ENCODE peak calls at places on chromosomes 5 and 9, in eight cellular contexts. One of them, this sample, is unnamed.

GRCh38 chr5:32709789-32710334 is 1.3 kb upstream of the NPR3 start:
- DNase-seq in cardiac fibroblast: peak
- DNase-seq in right atrium auricular region: peak
- DNase-seq in GM12865: peak
- DNase-seq in body of pancreas: peak
- DNase-seq in GM23338: peak
- DNase-seq in left ventricle myocardium inferior: peak
- DNase-seq in upper lobe of right lung: peak
- DNase-seq in this sample: peak

GRCh38 chr9:85731128-85731630 is 10.6 kb downstream of the AGTPBP1 start:
- DNase-seq in left ventricle myocardium inferior: no peak
- DNase-seq in cardiac fibroblast: no peak
- DNase-seq in body of pancreas: no peak
- DNase-seq in upper lobe of right lung: no peak
- DNase-seq in right atrium auricular region: no peak
- DNase-seq in GM12865: no peak
- DNase-seq in GM23338: no peak
- DNase-seq in this sample: no peak

GRCh38 chr5:16593013-16593412 is 23.8 kb downstream of the RETREG1 start:
- DNase-seq in cardiac fibroblast: peak
- DNase-seq in body of pancreas: no peak
- DNase-seq in GM12865: no peak
- DNase-seq in upper lobe of right lung: no peak
- DNase-seq in left ventricle myocardium inferior: no peak
- DNase-seq in right atrium auricular region: no peak
- DNase-seq in GM23338: no peak
- DNase-seq in this sample: no peak

GRCh38 chr5:6492934-6493333 is 44.3 kb downstream of the UBE2QL1 start:
- DNase-seq in body of pancreas: no peak
- DNase-seq in upper lobe of right lung: no peak
- DNase-seq in GM12865: peak
- DNase-seq in GM23338: no peak
- DNase-seq in cardiac fibroblast: no peak
- DNase-seq in right atrium auricular region: no peak
- DNase-seq in left ventricle myocardium inferior: no peak
- DNase-seq in this sample: no peak

GRCh38 chr9:5922192-5922591 is 31.5 kb downstream of the MLANA start:
- DNase-seq in body of pancreas: no peak
- DNase-seq in GM23338: no peak
- DNase-seq in left ventricle myocardium inferior: no peak
- DNase-seq in GM12865: no peak
- DNase-seq in right atrium auricular region: no peak
- DNase-seq in upper lobe of right lung: no peak
- DNase-seq in cardiac fibroblast: no peak
- DNase-seq in this sample: no peak

GRCh38 chr5:61575103-61575502 is 243.0 kb downstream of the ZSWIM6 start:
- DNase-seq in GM12865: no peak
- DNase-seq in GM23338: no peak
- DNase-seq in right atrium auricular region: no peak
- DNase-seq in left ventricle myocardium inferior: no peak
- DNase-seq in cardiac fibroblast: peak
- DNase-seq in body of pancreas: no peak
- DNase-seq in upper lobe of right lung: no peak
- DNase-seq in this sample: no peak

GRCh38 chr5:149133795-149134777 is 7.2 kb upstream of the ABLIM3 start:
- DNase-seq in cardiac fibroblast: peak
- DNase-seq in right atrium auricular region: peak
- DNase-seq in body of pancreas: peak
- DNase-seq in upper lobe of right lung: no peak
- DNase-seq in GM23338: no peak
- DNase-seq in GM12865: no peak
- DNase-seq in left ventricle myocardium inferior: peak
- DNase-seq in this sample: no peak

GRCh38 chr9:133589454-133590227 is 19.5 kb downstream of the FAM163B start:
- DNase-seq in left ventricle myocardium inferior: no peak
- DNase-seq in cardiac fibroblast: no peak
- DNase-seq in upper lobe of right lung: no peak
- DNase-seq in right atrium auricular region: no peak
- DNase-seq in GM12865: peak
- DNase-seq in GM23338: peak
- DNase-seq in body of pancreas: no peak
- DNase-seq in this sample: no peak

GRCh38 chr5:140118294-140118936 is 4.5 kb downstream of the PURA start:
- DNase-seq in body of pancreas: no peak
- DNase-seq in GM12865: no peak
- DNase-seq in GM23338: peak
- DNase-seq in cardiac fibroblast: peak
- DNase-seq in right atrium auricular region: no peak
- DNase-seq in left ventricle myocardium inferior: no peak
- DNase-seq in upper lobe of right lung: no peak
- DNase-seq in this sample: no peak

GRCh38 chr5:127206320-127207113 is 84.1 kb upstream of the MEGF10 start:
- DNase-seq in body of pancreas: no peak
- DNase-seq in right atrium auricular region: no peak
- DNase-seq in left ventricle myocardium inferior: no peak
- DNase-seq in cardiac fibroblast: peak
- DNase-seq in upper lobe of right lung: no peak
- DNase-seq in GM12865: no peak
- DNase-seq in GM23338: no peak
- DNase-seq in this sample: no peak

GRCh38 chr5:78650562-78650930 is 2.0 kb upstream of the LHFPL2 start:
- DNase-seq in left ventricle myocardium inferior: no peak
- DNase-seq in upper lobe of right lung: no peak
- DNase-seq in right atrium auricular region: no peak
- DNase-seq in cardiac fibroblast: no peak
- DNase-seq in GM12865: no peak
- DNase-seq in GM23338: no peak
- DNase-seq in body of pancreas: no peak
- DNase-seq in this sample: no peak

GRCh38 chr9:69931340-69931739 is 110.7 kb downstream of the CFAP95 start:
- DNase-seq in right atrium auricular region: no peak
- DNase-seq in GM12865: no peak
- DNase-seq in left ventricle myocardium inferior: no peak
- DNase-seq in GM23338: peak
- DNase-seq in upper lobe of right lung: no peak
- DNase-seq in cardiac fibroblast: peak
- DNase-seq in body of pancreas: no peak
- DNase-seq in this sample: no peak

GRCh38 chr9:79858509-79858908 is 286.7 kb downstream of the TLE4 start:
- DNase-seq in body of pancreas: no peak
- DNase-seq in right atrium auricular region: no peak
- DNase-seq in GM12865: no peak
- DNase-seq in cardiac fibroblast: peak
- DNase-seq in GM23338: no peak
- DNase-seq in left ventricle myocardium inferior: no peak
- DNase-seq in upper lobe of right lung: no peak
- DNase-seq in this sample: no peak

GRCh38 chr9:33884856-33885701 is 68.1 kb downstream of the UBE2R2 start:
- DNase-seq in left ventricle myocardium inferior: no peak
- DNase-seq in GM23338: no peak
- DNase-seq in upper lobe of right lung: no peak
- DNase-seq in cardiac fibroblast: peak
- DNase-seq in body of pancreas: peak
- DNase-seq in GM12865: no peak
- DNase-seq in right atrium auricular region: no peak
- DNase-seq in this sample: peak

GRCh38 chr9:133591116-133591910 is 17.9 kb downstream of the FAM163B start:
- DNase-seq in GM23338: no peak
- DNase-seq in upper lobe of right lung: no peak
- DNase-seq in left ventricle myocardium inferior: no peak
- DNase-seq in GM12865: no peak
- DNase-seq in cardiac fibroblast: no peak
- DNase-seq in right atrium auricular region: no peak
- DNase-seq in body of pancreas: no peak
- DNase-seq in this sample: no peak

GRCh38 chr5:87398981-87399616 is 13.6 kb downstream of the CCNH start:
- DNase-seq in right atrium auricular region: no peak
- DNase-seq in GM23338: no peak
- DNase-seq in left ventricle myocardium inferior: no peak
- DNase-seq in GM12865: no peak
- DNase-seq in upper lobe of right lung: no peak
- DNase-seq in cardiac fibroblast: peak
- DNase-seq in body of pancreas: no peak
- DNase-seq in this sample: no peak

GRCh38 chr5:145471831-145472616 is 363.1 kb downstream of the PRELID2 start:
- DNase-seq in GM12865: no peak
- DNase-seq in upper lobe of right lung: no peak
- DNase-seq in cardiac fibroblast: peak
- DNase-seq in right atrium auricular region: no peak
- DNase-seq in body of pancreas: peak
- DNase-seq in left ventricle myocardium inferior: no peak
- DNase-seq in GM23338: peak
- DNase-seq in this sample: no peak

GRCh38 chr5:26482076-26482816 is 556.1 kb downstream of the CDH9 start:
- DNase-seq in upper lobe of right lung: no peak
- DNase-seq in cardiac fibroblast: no peak
- DNase-seq in body of pancreas: no peak
- DNase-seq in GM12865: no peak
- DNase-seq in right atrium auricular region: no peak
- DNase-seq in GM23338: no peak
- DNase-seq in left ventricle myocardium inferior: no peak
- DNase-seq in this sample: no peak

GRCh38 chr5:131377785-131378325 is 114.0 kb downstream of the CDC42SE2 start:
- DNase-seq in right atrium auricular region: no peak
- DNase-seq in GM12865: no peak
- DNase-seq in GM23338: no peak
- DNase-seq in cardiac fibroblast: peak
- DNase-seq in body of pancreas: no peak
- DNase-seq in left ventricle myocardium inferior: no peak
- DNase-seq in upper lobe of right lung: no peak
- DNase-seq in this sample: no peak
- H3K4me3 ChIP-seq in right atrium auricular region: no peak
- H3K4me3 ChIP-seq in GM12865: no peak
- H3K4me3 ChIP-seq in GM23338: no peak
- H3K4me3 ChIP-seq in cardiac fibroblast: no peak
- H3K4me3 ChIP-seq in body of pancreas: no peak
- H3K4me3 ChIP-seq in left ventricle myocardium inferior: no peak
- H3K4me3 ChIP-seq in upper lobe of right lung: no peak
- H3K4me3 ChIP-seq in this sample: no peak

DNA sequence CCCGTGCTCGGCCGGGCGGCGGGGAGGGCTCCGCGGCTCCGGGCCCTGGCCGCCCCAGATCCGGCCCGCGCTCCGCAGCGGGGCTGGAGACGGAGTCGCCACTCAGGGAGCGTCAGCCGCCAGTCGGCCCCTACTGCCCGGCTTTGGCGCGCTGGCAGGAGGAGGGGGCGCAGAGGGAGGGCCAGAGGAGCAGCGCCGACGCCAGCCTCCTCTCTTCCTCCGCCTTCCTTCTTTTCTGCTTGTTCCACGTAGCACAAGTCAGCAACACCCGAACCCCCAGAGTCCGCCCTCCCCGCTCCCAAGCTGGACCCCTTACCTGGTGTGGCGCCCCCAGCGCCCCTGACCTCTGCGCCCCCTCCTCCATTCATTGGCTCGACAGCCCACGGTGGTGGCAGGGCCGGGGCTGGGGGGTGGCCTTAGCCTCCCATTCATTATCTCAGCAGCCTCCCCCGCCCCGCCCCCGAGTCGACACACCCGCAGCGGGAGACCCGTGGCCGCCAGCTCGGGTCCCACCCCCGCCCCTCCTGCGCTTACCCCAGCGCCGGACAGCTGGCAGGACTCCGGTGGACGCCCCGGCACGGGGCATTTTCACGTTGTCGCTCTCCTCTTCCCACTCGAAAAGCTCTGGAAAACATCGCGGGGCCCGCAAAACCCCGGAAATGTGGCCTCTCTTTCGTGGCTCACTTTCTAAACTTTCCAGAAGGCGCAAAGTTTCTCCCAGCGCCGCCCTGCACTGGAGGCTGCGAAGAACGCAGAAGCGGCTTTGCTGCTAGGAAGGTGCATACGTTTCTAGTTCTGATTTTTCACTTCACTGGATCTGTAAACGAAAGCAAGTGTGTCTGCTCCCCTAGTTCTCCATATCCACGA is at the start of gene LPAR1:
- DNase-seq in left ventricle myocardium inferior: peak
- DNase-seq in GM23338: peak
- DNase-seq in cardiac fibroblast: peak
- DNase-seq in body of pancreas: peak
- DNase-seq in GM12865: peak
- DNase-seq in right atrium auricular region: peak
- DNase-seq in upper lobe of right lung: peak
- DNase-seq in this sample: peak
- H3K4me3 ChIP-seq in left ventricle myocardium inferior: peak
- H3K4me3 ChIP-seq in GM23338: peak
- H3K4me3 ChIP-seq in cardiac fibroblast: peak
- H3K4me3 ChIP-seq in body of pancreas: peak
- H3K4me3 ChIP-seq in GM12865: peak
- H3K4me3 ChIP-seq in right atrium auricular region: peak
- H3K4me3 ChIP-seq in upper lobe of right lung: peak
- H3K4me3 ChIP-seq in this sample: peak

DNA sequence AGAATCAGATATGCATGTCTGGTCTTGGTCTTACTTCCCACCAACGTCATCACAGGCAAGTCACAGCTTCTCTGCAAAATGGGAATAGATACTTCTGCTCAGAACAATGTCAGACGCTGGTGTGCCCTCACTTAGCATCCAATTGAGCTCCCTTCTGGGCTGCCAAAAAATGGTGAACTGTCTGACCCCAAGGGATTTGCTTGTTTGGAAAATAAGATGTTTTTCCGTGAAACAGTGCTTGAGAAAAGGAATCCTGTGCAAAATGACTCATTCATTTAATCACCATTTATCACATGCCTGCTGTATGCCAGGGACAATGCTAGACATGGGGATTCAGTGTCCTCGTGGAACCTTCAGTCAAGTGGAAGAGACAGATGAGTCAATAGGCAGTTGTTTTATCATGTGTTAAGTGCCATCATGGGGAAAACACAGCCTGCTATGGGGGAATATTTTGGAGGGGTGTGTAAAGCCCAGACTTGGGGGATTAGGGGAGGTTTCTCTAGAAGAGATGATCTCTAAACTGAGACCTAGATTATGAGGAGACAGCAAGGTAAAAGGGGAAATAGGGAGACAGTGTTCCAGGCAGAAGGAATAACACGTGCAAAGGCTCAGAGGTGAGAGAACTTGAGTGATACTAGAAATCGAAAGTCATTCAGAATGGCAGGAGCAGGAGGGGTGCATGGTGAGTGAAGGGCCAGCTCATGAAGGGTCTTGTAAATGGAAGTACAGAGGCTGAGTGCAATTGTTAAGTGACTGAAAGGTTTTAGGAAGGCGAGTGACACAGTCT is 3.8 kb downstream of the NIPAL4 start:
- DNase-seq in GM12865: peak
- DNase-seq in left ventricle myocardium inferior: no peak
- DNase-seq in cardiac fibroblast: peak
- DNase-seq in upper lobe of right lung: no peak
- DNase-seq in GM23338: no peak
- DNase-seq in body of pancreas: no peak
- DNase-seq in right atrium auricular region: no peak
- DNase-seq in this sample: no peak
- H3K4me3 ChIP-seq in GM12865: no peak
- H3K4me3 ChIP-seq in left ventricle myocardium inferior: no peak
- H3K4me3 ChIP-seq in cardiac fibroblast: no peak
- H3K4me3 ChIP-seq in upper lobe of right lung: no peak
- H3K4me3 ChIP-seq in GM23338: no peak
- H3K4me3 ChIP-seq in body of pancreas: no peak
- H3K4me3 ChIP-seq in right atrium auricular region: no peak
- H3K4me3 ChIP-seq in this sample: no peak

DNA sequence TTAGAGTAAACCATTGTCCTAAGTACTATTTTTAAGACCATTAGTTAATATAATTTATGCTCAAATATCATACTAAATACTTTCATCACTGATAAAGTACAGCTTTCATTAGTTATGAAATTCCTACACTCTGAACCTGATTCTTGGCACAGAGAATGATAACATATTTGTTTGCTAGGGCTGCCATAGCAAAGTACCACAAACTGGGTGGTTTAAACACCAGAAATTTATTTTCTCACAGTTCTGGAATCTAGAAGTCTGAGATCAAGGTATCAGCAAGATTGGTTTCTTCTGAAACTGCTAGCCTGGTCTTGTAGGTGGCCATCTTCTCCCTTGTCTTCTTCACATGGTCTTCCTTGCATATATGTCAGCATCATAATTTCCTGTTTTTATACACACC is 608.4 kb downstream of the TLE1 start:
- DNase-seq in right atrium auricular region: no peak
- DNase-seq in GM12865: no peak
- DNase-seq in upper lobe of right lung: no peak
- DNase-seq in left ventricle myocardium inferior: no peak
- DNase-seq in GM23338: no peak
- DNase-seq in cardiac fibroblast: no peak
- DNase-seq in body of pancreas: no peak
- DNase-seq in this sample: no peak
- H3K4me3 ChIP-seq in right atrium auricular region: no peak
- H3K4me3 ChIP-seq in GM12865: no peak
- H3K4me3 ChIP-seq in upper lobe of right lung: no peak
- H3K4me3 ChIP-seq in left ventricle myocardium inferior: no peak
- H3K4me3 ChIP-seq in GM23338: no peak
- H3K4me3 ChIP-seq in cardiac fibroblast: no peak
- H3K4me3 ChIP-seq in body of pancreas: no peak
- H3K4me3 ChIP-seq in this sample: no peak

This sample was measured in prostate gland.